ENCODE peak calls at places on chromosomes 6 and 20, in ten cellular contexts. One of them, this sample, is unnamed. For H3K4me1, the result is how much of the 10 kb centered on the place peaks cover.

GRCh38 chr6:163741743-163742363 is 327.3 kb downstream of the QKI start:
- DNase-seq in heart right ventricle: no peak
- DNase-seq in ovary: no peak
- DNase-seq in CD8-positive, alpha-beta T cell: no peak
- DNase-seq in neuronal stem cell: no peak
- DNase-seq in HCT116: no peak
- DNase-seq in right cardiac atrium: no peak
- DNase-seq in Karpas-422: no peak
- DNase-seq in CD4-positive, CD25-positive, alpha-beta regulatory T cell: no peak
- DNase-seq in SJCRH30: peak
- DNase-seq in this sample: no peak

GRCh38 chr6:46963626-46964025 is 41.9 kb upstream of the ADGRF5 start:
- DNase-seq in CD4-positive, CD25-positive, alpha-beta regulatory T cell: no peak
- DNase-seq in neuronal stem cell: no peak
- DNase-seq in HCT116: no peak
- DNase-seq in right cardiac atrium: no peak
- DNase-seq in Karpas-422: no peak
- DNase-seq in ovary: no peak
- DNase-seq in heart right ventricle: peak
- DNase-seq in CD8-positive, alpha-beta T cell: no peak
- DNase-seq in SJCRH30: no peak
- DNase-seq in this sample: no peak

GRCh38 chr6:144098993-144099392 is 3.6 kb upstream of the SF3B5 start:
- DNase-seq in CD4-positive, CD25-positive, alpha-beta regulatory T cell: no peak
- DNase-seq in ovary: no peak
- DNase-seq in right cardiac atrium: no peak
- DNase-seq in neuronal stem cell: no peak
- DNase-seq in SJCRH30: no peak
- DNase-seq in Karpas-422: no peak
- DNase-seq in heart right ventricle: no peak
- DNase-seq in HCT116: no peak
- DNase-seq in CD8-positive, alpha-beta T cell: no peak
- DNase-seq in this sample: no peak

GRCh38 chr6:146990284-146990683 is 213.9 kb upstream of the STXBP5 start:
- DNase-seq in Karpas-422: no peak
- DNase-seq in heart right ventricle: no peak
- DNase-seq in ovary: no peak
- DNase-seq in SJCRH30: peak
- DNase-seq in right cardiac atrium: no peak
- DNase-seq in CD4-positive, CD25-positive, alpha-beta regulatory T cell: no peak
- DNase-seq in CD8-positive, alpha-beta T cell: no peak
- DNase-seq in HCT116: no peak
- DNase-seq in neuronal stem cell: no peak
- DNase-seq in this sample: no peak

GRCh38 chr20:61931476-61932198 is 134.0 kb downstream of the TAF4 start:
- DNase-seq in neuronal stem cell: no peak
- DNase-seq in CD4-positive, CD25-positive, alpha-beta regulatory T cell: no peak
- DNase-seq in HCT116: no peak
- DNase-seq in SJCRH30: no peak
- DNase-seq in ovary: peak
- DNase-seq in heart right ventricle: no peak
- DNase-seq in CD8-positive, alpha-beta T cell: no peak
- DNase-seq in Karpas-422: no peak
- DNase-seq in right cardiac atrium: no peak
- DNase-seq in this sample: no peak

GRCh38 chr6:72464791-72465691 is 156.8 kb upstream of the KCNQ5 start:
- DNase-seq in HCT116: no peak
- DNase-seq in heart right ventricle: no peak
- DNase-seq in CD4-positive, CD25-positive, alpha-beta regulatory T cell: no peak
- DNase-seq in neuronal stem cell: no peak
- DNase-seq in ovary: no peak
- DNase-seq in CD8-positive, alpha-beta T cell: no peak
- DNase-seq in right cardiac atrium: no peak
- DNase-seq in SJCRH30: peak
- DNase-seq in Karpas-422: no peak
- DNase-seq in this sample: no peak

GRCh38 chr6:43172127-43173007 is 1.3 kb downstream of the SRF start:
- DNase-seq in CD4-positive, CD25-positive, alpha-beta regulatory T cell: peak
- DNase-seq in SJCRH30: peak
- DNase-seq in HCT116: no peak
- DNase-seq in ovary: peak
- DNase-seq in neuronal stem cell: peak
- DNase-seq in heart right ventricle: peak
- DNase-seq in right cardiac atrium: peak
- DNase-seq in CD8-positive, alpha-beta T cell: peak
- DNase-seq in Karpas-422: peak
- DNase-seq in this sample: no peak

GRCh38 chr20:53763707-53764415 is 170.2 kb upstream of the ZNF217 start:
- DNase-seq in SJCRH30: peak
- DNase-seq in right cardiac atrium: no peak
- DNase-seq in CD8-positive, alpha-beta T cell: no peak
- DNase-seq in Karpas-422: no peak
- DNase-seq in neuronal stem cell: no peak
- DNase-seq in CD4-positive, CD25-positive, alpha-beta regulatory T cell: no peak
- DNase-seq in ovary: no peak
- DNase-seq in heart right ventricle: no peak
- DNase-seq in HCT116: no peak
- DNase-seq in this sample: peak

GRCh38 chr6:13873288-13874190 is 51.2 kb upstream of the RNF182 start:
- DNase-seq in Karpas-422: peak
- DNase-seq in HCT116: peak
- DNase-seq in CD4-positive, CD25-positive, alpha-beta regulatory T cell: peak
- DNase-seq in neuronal stem cell: peak
- DNase-seq in heart right ventricle: peak
- DNase-seq in SJCRH30: peak
- DNase-seq in CD8-positive, alpha-beta T cell: peak
- DNase-seq in right cardiac atrium: peak
- DNase-seq in ovary: peak
- DNase-seq in this sample: peak

DNA sequence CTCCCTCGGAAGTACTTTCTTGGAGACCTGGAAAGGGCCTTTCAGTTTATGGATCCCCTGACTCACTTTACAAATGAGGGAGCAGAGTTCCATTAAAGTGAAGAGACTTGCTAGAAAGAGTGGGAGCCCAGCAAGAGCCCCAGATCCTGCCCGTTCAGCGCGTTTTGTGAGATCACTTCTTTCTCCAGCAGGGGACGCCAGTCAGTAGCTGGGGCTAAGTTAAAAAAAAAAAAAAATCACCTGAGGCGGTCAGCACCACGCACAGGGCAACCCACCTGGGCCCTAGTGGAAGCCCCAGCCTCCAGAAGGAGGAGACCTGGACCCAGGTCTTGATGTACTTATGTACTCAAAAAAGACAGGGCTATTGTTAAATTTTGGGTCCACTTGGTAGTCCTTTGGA is 274.5 kb upstream of the RNF24 start:
- DNase-seq in right cardiac atrium: no peak
- DNase-seq in Karpas-422: peak
- DNase-seq in ovary: no peak
- DNase-seq in CD8-positive, alpha-beta T cell: no peak
- DNase-seq in SJCRH30: no peak
- DNase-seq in HCT116: peak
- DNase-seq in CD4-positive, CD25-positive, alpha-beta regulatory T cell: no peak
- DNase-seq in heart right ventricle: no peak
- DNase-seq in neuronal stem cell: no peak
- DNase-seq in this sample: no peak
- H3K4me3 ChIP-seq in right cardiac atrium: no peak
- H3K4me3 ChIP-seq in Karpas-422: no peak
- H3K4me3 ChIP-seq in ovary: no peak
- H3K4me3 ChIP-seq in CD8-positive, alpha-beta T cell: no peak
- H3K4me3 ChIP-seq in SJCRH30: no peak
- H3K4me3 ChIP-seq in HCT116: no peak
- H3K4me3 ChIP-seq in CD4-positive, CD25-positive, alpha-beta regulatory T cell: no peak
- H3K4me3 ChIP-seq in heart right ventricle: no peak
- H3K4me3 ChIP-seq in neuronal stem cell: no peak
- H3K4me3 ChIP-seq in this sample: no peak

GRCh38 chr6:160264213-160264612 is 5.6 kb upstream of the SLC22A2 start:
- DNase-seq in Karpas-422: no peak
- DNase-seq in neuronal stem cell: no peak
- DNase-seq in CD8-positive, alpha-beta T cell: no peak
- DNase-seq in right cardiac atrium: no peak
- DNase-seq in CD4-positive, CD25-positive, alpha-beta regulatory T cell: no peak
- DNase-seq in HCT116: no peak
- DNase-seq in ovary: no peak
- DNase-seq in heart right ventricle: no peak
- DNase-seq in SJCRH30: no peak
- DNase-seq in this sample: no peak

GRCh38 chr6:160261991-160262718 is 3.5 kb upstream of the SLC22A2 start:
- DNase-seq in neuronal stem cell: no peak
- DNase-seq in CD8-positive, alpha-beta T cell: no peak
- DNase-seq in ovary: no peak
- DNase-seq in heart right ventricle: no peak
- DNase-seq in CD4-positive, CD25-positive, alpha-beta regulatory T cell: no peak
- DNase-seq in SJCRH30: peak
- DNase-seq in HCT116: no peak
- DNase-seq in right cardiac atrium: peak
- DNase-seq in Karpas-422: peak
- DNase-seq in this sample: no peak

GRCh38 chr6:160261120-160261450 is 2.5 kb upstream of the SLC22A2 start:
- DNase-seq in right cardiac atrium: no peak
- DNase-seq in ovary: no peak
- DNase-seq in HCT116: no peak
- DNase-seq in heart right ventricle: no peak
- DNase-seq in CD4-positive, CD25-positive, alpha-beta regulatory T cell: no peak
- DNase-seq in SJCRH30: no peak
- DNase-seq in Karpas-422: peak
- DNase-seq in CD8-positive, alpha-beta T cell: no peak
- DNase-seq in neuronal stem cell: no peak
- DNase-seq in this sample: no peak

GRCh38 chr6:160265869-160266476 is 7.4 kb upstream of the SLC22A2 start:
- DNase-seq in HCT116: no peak
- DNase-seq in SJCRH30: no peak
- DNase-seq in neuronal stem cell: no peak
- DNase-seq in heart right ventricle: no peak
- DNase-seq in CD8-positive, alpha-beta T cell: no peak
- DNase-seq in Karpas-422: no peak
- DNase-seq in right cardiac atrium: no peak
- DNase-seq in ovary: no peak
- DNase-seq in CD4-positive, CD25-positive, alpha-beta regulatory T cell: no peak
- DNase-seq in this sample: no peak

DNA sequence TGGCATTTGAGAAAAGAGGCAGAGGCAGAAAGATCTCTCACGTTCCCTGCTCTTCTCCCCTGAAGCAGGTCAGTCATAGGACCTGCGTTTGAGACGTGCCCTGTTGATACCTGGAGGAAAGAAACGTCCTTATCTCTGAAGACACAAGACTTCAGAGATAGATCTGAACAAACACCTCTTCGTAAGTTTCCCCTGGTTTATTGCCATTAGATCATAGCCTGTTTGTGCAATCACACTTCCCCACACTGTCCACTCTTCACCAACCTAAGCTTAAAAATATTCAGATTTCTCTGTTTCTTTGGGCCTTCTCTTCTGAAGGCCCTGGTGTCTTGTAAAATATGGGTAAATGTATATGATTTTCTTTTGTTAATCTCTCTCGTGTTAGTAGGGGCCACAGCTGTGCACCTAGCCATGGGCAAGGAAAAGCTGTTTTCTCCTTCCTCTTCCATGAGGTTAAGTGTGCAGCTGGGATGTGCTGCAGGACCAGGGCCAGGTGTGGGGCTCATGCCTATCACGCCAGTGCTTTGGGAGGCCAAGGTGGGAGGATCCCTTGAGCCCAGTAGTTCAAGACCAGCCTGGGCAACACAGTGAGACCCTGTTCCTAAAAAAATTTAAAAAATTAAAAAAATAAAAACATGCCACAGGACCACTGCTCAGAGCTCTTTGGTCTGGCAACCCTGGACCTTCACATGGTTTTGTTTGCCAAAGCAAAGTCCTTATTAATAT is 4.8 kb upstream of the SLC22A2 start:
- DNase-seq in right cardiac atrium: no peak
- DNase-seq in HCT116: no peak
- DNase-seq in neuronal stem cell: no peak
- DNase-seq in Karpas-422: no peak
- DNase-seq in ovary: no peak
- DNase-seq in SJCRH30: no peak
- DNase-seq in CD8-positive, alpha-beta T cell: no peak
- DNase-seq in heart right ventricle: no peak
- DNase-seq in CD4-positive, CD25-positive, alpha-beta regulatory T cell: no peak
- DNase-seq in this sample: no peak
- H3K4me1 ChIP-seq in right cardiac atrium: under half
- H3K4me1 ChIP-seq in HCT116: under half
- H3K4me1 ChIP-seq in neuronal stem cell: under half
- H3K4me1 ChIP-seq in Karpas-422: under half
- H3K4me1 ChIP-seq in ovary: under half
- H3K4me1 ChIP-seq in SJCRH30: under half
- H3K4me1 ChIP-seq in CD8-positive, alpha-beta T cell: under half
- H3K4me1 ChIP-seq in heart right ventricle: under half
- H3K4me1 ChIP-seq in CD4-positive, CD25-positive, alpha-beta regulatory T cell: under half
- H3K4me1 ChIP-seq in this sample: under half

DNA sequence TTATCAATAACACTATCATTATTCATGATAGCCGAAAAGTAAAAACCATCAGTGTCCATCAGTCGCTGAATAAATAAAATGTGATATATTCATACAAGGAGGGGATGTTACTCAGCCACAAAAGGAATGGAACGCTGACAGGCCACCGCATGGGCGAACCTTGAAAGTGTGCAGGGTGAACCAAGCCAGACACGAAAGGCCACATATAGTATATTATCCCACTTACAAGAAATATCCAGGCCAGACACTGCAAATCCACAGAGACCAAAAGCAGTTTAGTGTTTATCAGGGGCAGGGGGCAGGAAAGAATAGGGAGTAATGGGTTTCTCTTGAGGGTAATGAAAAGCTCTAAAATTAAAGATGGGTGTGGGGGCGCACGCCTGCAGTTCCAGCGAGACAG is 5.7 kb downstream of the SOX18 start:
- DNase-seq in SJCRH30: no peak
- DNase-seq in heart right ventricle: no peak
- DNase-seq in right cardiac atrium: no peak
- DNase-seq in HCT116: no peak
- DNase-seq in neuronal stem cell: no peak
- DNase-seq in ovary: no peak
- DNase-seq in Karpas-422: no peak
- DNase-seq in CD8-positive, alpha-beta T cell: no peak
- DNase-seq in CD4-positive, CD25-positive, alpha-beta regulatory T cell: no peak
- DNase-seq in this sample: no peak
- H3K27ac ChIP-seq in SJCRH30: no peak
- H3K27ac ChIP-seq in heart right ventricle: peak
- H3K27ac ChIP-seq in right cardiac atrium: no peak
- H3K27ac ChIP-seq in HCT116: no peak
- H3K27ac ChIP-seq in neuronal stem cell: no peak
- H3K27ac ChIP-seq in ovary: no peak
- H3K27ac ChIP-seq in Karpas-422: no peak
- H3K27ac ChIP-seq in CD8-positive, alpha-beta T cell: no peak
- H3K27ac ChIP-seq in CD4-positive, CD25-positive, alpha-beta regulatory T cell: no peak
- H3K27ac ChIP-seq in this sample: no peak

GRCh38 chr20:42779216-42779615 is 410.5 kb downstream of the PTPRT start:
- DNase-seq in CD4-positive, CD25-positive, alpha-beta regulatory T cell: no peak
- DNase-seq in Karpas-422: no peak
- DNase-seq in CD8-positive, alpha-beta T cell: no peak
- DNase-seq in neuronal stem cell: no peak
- DNase-seq in ovary: no peak
- DNase-seq in heart right ventricle: no peak
- DNase-seq in HCT116: no peak
- DNase-seq in SJCRH30: peak
- DNase-seq in right cardiac atrium: no peak
- DNase-seq in this sample: no peak
- H3K4me3 ChIP-seq in CD4-positive, CD25-positive, alpha-beta regulatory T cell: no peak
- H3K4me3 ChIP-seq in Karpas-422: no peak
- H3K4me3 ChIP-seq in CD8-positive, alpha-beta T cell: no peak
- H3K4me3 ChIP-seq in neuronal stem cell: no peak
- H3K4me3 ChIP-seq in ovary: no peak
- H3K4me3 ChIP-seq in heart right ventricle: no peak
- H3K4me3 ChIP-seq in HCT116: no peak
- H3K4me3 ChIP-seq in SJCRH30: no peak
- H3K4me3 ChIP-seq in right cardiac atrium: no peak
- H3K4me3 ChIP-seq in this sample: no peak

This sample was measured in iPS DF 6.9.